ENCODE peak calls at places on chromosomes 16 and 17, in seven cellular contexts. One of them, this sample, is unnamed.

GRCh38 chr17:39626671-39627169 is at the start of gene PPP1R1B:
- DNase-seq in heart right ventricle: no peak
- DNase-seq in upper lobe of right lung: no peak
- DNase-seq in esophagus muscularis mucosa: no peak
- DNase-seq in fibroblast of lung: no peak
- DNase-seq in tibial artery: no peak
- DNase-seq in left ventricle myocardium inferior: no peak
- DNase-seq in this sample: no peak

GRCh38 chr17:32971171-32971570 is 20.5 kb upstream of the SPACA3 start:
- DNase-seq in heart right ventricle: no peak
- DNase-seq in upper lobe of right lung: no peak
- DNase-seq in esophagus muscularis mucosa: no peak
- DNase-seq in fibroblast of lung: no peak
- DNase-seq in tibial artery: no peak
- DNase-seq in left ventricle myocardium inferior: no peak
- DNase-seq in this sample: no peak

GRCh38 chr16:66515543-66516171 is 34.3 kb downstream of the TK2 start:
- DNase-seq in heart right ventricle: no peak
- DNase-seq in upper lobe of right lung: no peak
- DNase-seq in esophagus muscularis mucosa: no peak
- DNase-seq in fibroblast of lung: peak; percentile 45
- DNase-seq in tibial artery: peak; percentile 83
- DNase-seq in left ventricle myocardium inferior: no peak
- DNase-seq in this sample: no peak

GRCh38 chr17:38701504-38702165 is 3.4 kb upstream of the MLLT6 start:
- DNase-seq in heart right ventricle: no peak
- DNase-seq in upper lobe of right lung: no peak
- DNase-seq in esophagus muscularis mucosa: no peak
- DNase-seq in fibroblast of lung: no peak
- DNase-seq in tibial artery: no peak
- DNase-seq in left ventricle myocardium inferior: no peak
- DNase-seq in this sample: no peak

GRCh38 chr17:34542700-34543336 is 36.6 kb upstream of the TMEM132E start:
- DNase-seq in heart right ventricle: no peak
- DNase-seq in upper lobe of right lung: no peak
- DNase-seq in esophagus muscularis mucosa: no peak
- DNase-seq in fibroblast of lung: peak; percentile 26
- DNase-seq in tibial artery: no peak
- DNase-seq in left ventricle myocardium inferior: no peak
- DNase-seq in this sample: peak; percentile 52

GRCh38 chr16:58299757-58300349 is 5.0 kb upstream of the PRSS54 start:
- DNase-seq in heart right ventricle: no peak
- DNase-seq in upper lobe of right lung: no peak
- DNase-seq in esophagus muscularis mucosa: no peak
- DNase-seq in fibroblast of lung: peak; percentile 16
- DNase-seq in tibial artery: no peak
- DNase-seq in left ventricle myocardium inferior: no peak
- DNase-seq in this sample: no peak

GRCh38 chr17:31373150-31374082 is 18.1 kb upstream of the RAB11FIP4 start:
- DNase-seq in heart right ventricle: no peak
- DNase-seq in upper lobe of right lung: no peak
- DNase-seq in esophagus muscularis mucosa: no peak
- DNase-seq in fibroblast of lung: peak; percentile 81
- DNase-seq in tibial artery: no peak
- DNase-seq in left ventricle myocardium inferior: no peak
- DNase-seq in this sample: no peak

GRCh38 chr16:59543641-59544040 is 809.5 kb upstream of the GOT2 start:
- DNase-seq in heart right ventricle: no peak
- DNase-seq in upper lobe of right lung: no peak
- DNase-seq in esophagus muscularis mucosa: no peak
- DNase-seq in fibroblast of lung: peak; percentile 11
- DNase-seq in tibial artery: no peak
- DNase-seq in left ventricle myocardium inferior: no peak
- DNase-seq in this sample: no peak

GRCh38 chr16:30085247-30085646 is 6.5 kb downstream of the TBX6 start:
- DNase-seq in heart right ventricle: no peak
- DNase-seq in upper lobe of right lung: no peak
- DNase-seq in esophagus muscularis mucosa: no peak
- DNase-seq in fibroblast of lung: no peak
- DNase-seq in tibial artery: no peak
- DNase-seq in left ventricle myocardium inferior: no peak
- DNase-seq in this sample: no peak

GRCh38 chr16:12186774-12187335 is 210.3 kb downstream of the SNX29 start:
- DNase-seq in heart right ventricle: no peak
- DNase-seq in upper lobe of right lung: no peak
- DNase-seq in esophagus muscularis mucosa: no peak
- DNase-seq in fibroblast of lung: peak; percentile 44
- DNase-seq in tibial artery: no peak
- DNase-seq in left ventricle myocardium inferior: no peak
- DNase-seq in this sample: no peak

GRCh38 chr16:89455178-89455577 is 35.2 kb downstream of the ANKRD11 start:
- DNase-seq in heart right ventricle: no peak
- DNase-seq in upper lobe of right lung: no peak
- DNase-seq in esophagus muscularis mucosa: no peak
- DNase-seq in fibroblast of lung: no peak
- DNase-seq in tibial artery: no peak
- DNase-seq in left ventricle myocardium inferior: no peak
- DNase-seq in this sample: no peak

GRCh38 chr17:64061157-64061898 is 40.9 kb upstream of the ICAM2 start:
- DNase-seq in heart right ventricle: no peak
- DNase-seq in upper lobe of right lung: no peak
- DNase-seq in esophagus muscularis mucosa: no peak
- DNase-seq in fibroblast of lung: no peak
- DNase-seq in tibial artery: no peak
- DNase-seq in left ventricle myocardium inferior: no peak
- DNase-seq in this sample: no peak

GRCh38 chr16:47388705-47389104 is 72.2 kb downstream of the ITFG1 start:
- DNase-seq in heart right ventricle: no peak
- DNase-seq in upper lobe of right lung: no peak
- DNase-seq in esophagus muscularis mucosa: no peak
- DNase-seq in fibroblast of lung: no peak
- DNase-seq in tibial artery: no peak
- DNase-seq in left ventricle myocardium inferior: no peak
- DNase-seq in this sample: no peak

GRCh38 chr16:31177136-31177535 is 2.8 kb upstream of the FUS start:
- DNase-seq in heart right ventricle: no peak
- DNase-seq in upper lobe of right lung: peak; percentile 68
- DNase-seq in esophagus muscularis mucosa: no peak
- DNase-seq in fibroblast of lung: peak; percentile 31
- DNase-seq in tibial artery: no peak
- DNase-seq in left ventricle myocardium inferior: no peak
- DNase-seq in this sample: peak; percentile 51

GRCh38 chr17:2549392-2550211 is 37.9 kb upstream of the METTL16 start:
- DNase-seq in heart right ventricle: no peak
- DNase-seq in upper lobe of right lung: no peak
- DNase-seq in esophagus muscularis mucosa: no peak
- DNase-seq in fibroblast of lung: no peak
- DNase-seq in tibial artery: no peak
- DNase-seq in left ventricle myocardium inferior: no peak
- DNase-seq in this sample: no peak

GRCh38 chr16:1534021-1535020 is 855 bp downstream of the TMEM204 start:
- DNase-seq in heart right ventricle: peak; percentile 40
- DNase-seq in upper lobe of right lung: no peak
- DNase-seq in esophagus muscularis mucosa: no peak
- DNase-seq in fibroblast of lung: peak; percentile 13
- DNase-seq in tibial artery: no peak
- DNase-seq in left ventricle myocardium inferior: no peak
- DNase-seq in this sample: no peak

GRCh38 chr17:27466748-27467375 is 10.6 kb downstream of the KSR1 start:
- DNase-seq in heart right ventricle: no peak
- DNase-seq in upper lobe of right lung: peak; percentile 73
- DNase-seq in esophagus muscularis mucosa: no peak
- DNase-seq in fibroblast of lung: no peak
- DNase-seq in tibial artery: no peak
- DNase-seq in left ventricle myocardium inferior: no peak
- DNase-seq in this sample: peak; percentile 63

GRCh38 chr16:75580-76501 is 2.2 kb upstream of the MPG start:
- DNase-seq in heart right ventricle: peak; percentile 84
- DNase-seq in upper lobe of right lung: peak; percentile 87
- DNase-seq in esophagus muscularis mucosa: no peak
- DNase-seq in fibroblast of lung: peak; percentile 93
- DNase-seq in tibial artery: peak; percentile 93
- DNase-seq in left ventricle myocardium inferior: peak; percentile 88
- DNase-seq in this sample: peak; percentile 84

GRCh38 chr16:49643429-49644142 is 212.3 kb downstream of the ZNF423 start:
- DNase-seq in heart right ventricle: no peak
- DNase-seq in upper lobe of right lung: no peak
- DNase-seq in esophagus muscularis mucosa: no peak
- DNase-seq in fibroblast of lung: peak; percentile 74
- DNase-seq in tibial artery: no peak
- DNase-seq in left ventricle myocardium inferior: no peak
- DNase-seq in this sample: no peak

GRCh38 chr16:13324861-13325260 is 423.5 kb downstream of the SHISA9 start:
- DNase-seq in heart right ventricle: no peak
- DNase-seq in upper lobe of right lung: no peak
- DNase-seq in esophagus muscularis mucosa: no peak
- DNase-seq in fibroblast of lung: no peak
- DNase-seq in tibial artery: no peak
- DNase-seq in left ventricle myocardium inferior: no peak
- DNase-seq in this sample: no peak

GRCh38 chr16:65070831-65071230 is 51.0 kb downstream of the CDH11 start:
- DNase-seq in heart right ventricle: peak; percentile 21
- DNase-seq in upper lobe of right lung: no peak
- DNase-seq in esophagus muscularis mucosa: peak; percentile 92
- DNase-seq in fibroblast of lung: peak; percentile 98
- DNase-seq in tibial artery: peak; percentile 83
- DNase-seq in left ventricle myocardium inferior: peak; percentile 58
- DNase-seq in this sample: no peak

GRCh38 chr16:23801387-23801786 is 34.4 kb upstream of the PRKCB start:
- DNase-seq in heart right ventricle: peak; percentile 67
- DNase-seq in upper lobe of right lung: peak; percentile 86
- DNase-seq in esophagus muscularis mucosa: no peak
- DNase-seq in fibroblast of lung: peak; percentile 61
- DNase-seq in tibial artery: peak; percentile 80
- DNase-seq in left ventricle myocardium inferior: peak; percentile 64
- DNase-seq in this sample: peak; percentile 79

GRCh38 chr17:47694018-47694817 is at the start of gene TBKBP1:
- DNase-seq in heart right ventricle: peak; percentile 65
- DNase-seq in upper lobe of right lung: peak; percentile 77
- DNase-seq in esophagus muscularis mucosa: no peak
- DNase-seq in fibroblast of lung: peak; percentile 77
- DNase-seq in tibial artery: peak; percentile 76
- DNase-seq in left ventricle myocardium inferior: peak; percentile 47
- DNase-seq in this sample: peak; percentile 66

DNA sequence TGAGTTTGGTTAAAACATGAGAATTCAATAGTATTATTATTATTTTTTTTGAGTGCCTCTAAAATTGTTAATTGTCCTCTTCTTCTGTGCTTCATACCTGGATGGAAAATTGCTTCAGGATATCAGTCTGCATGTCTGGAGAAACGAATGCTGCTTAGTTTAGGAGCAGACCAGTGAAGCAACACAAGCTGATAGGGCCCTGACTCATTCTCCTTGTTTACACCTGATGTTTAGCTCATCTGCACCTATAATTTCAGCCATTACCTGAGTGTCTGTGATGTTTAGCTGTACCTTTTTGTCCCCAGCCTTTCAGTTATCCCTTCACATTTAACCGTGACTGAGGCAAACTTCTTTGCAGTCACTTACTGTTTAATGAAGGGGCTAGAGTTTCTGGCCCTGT is 14.8 kb downstream of the SNTB2 start:
- DNase-seq in heart right ventricle: no peak
- DNase-seq in upper lobe of right lung: no peak
- DNase-seq in esophagus muscularis mucosa: no peak
- DNase-seq in fibroblast of lung: no peak
- DNase-seq in tibial artery: no peak
- DNase-seq in left ventricle myocardium inferior: no peak
- DNase-seq in this sample: no peak
- H3K4me1 ChIP-seq in heart right ventricle: peaks cover 25% of the 10 kb centered on the region
- H3K4me1 ChIP-seq in upper lobe of right lung: peaks cover 27% of the 10 kb centered on the region
- H3K4me1 ChIP-seq in esophagus muscularis mucosa: peaks cover 79% of the 10 kb centered on the region
- H3K4me1 ChIP-seq in fibroblast of lung: peaks cover 3% of the 10 kb centered on the region
- H3K4me1 ChIP-seq in tibial artery: peaks cover 10% of the 10 kb centered on the region
- H3K4me1 ChIP-seq in left ventricle myocardium inferior: peaks cover 23% of the 10 kb centered on the region
- H3K4me1 ChIP-seq in this sample: peaks cover 34% of the 10 kb centered on the region

DNA sequence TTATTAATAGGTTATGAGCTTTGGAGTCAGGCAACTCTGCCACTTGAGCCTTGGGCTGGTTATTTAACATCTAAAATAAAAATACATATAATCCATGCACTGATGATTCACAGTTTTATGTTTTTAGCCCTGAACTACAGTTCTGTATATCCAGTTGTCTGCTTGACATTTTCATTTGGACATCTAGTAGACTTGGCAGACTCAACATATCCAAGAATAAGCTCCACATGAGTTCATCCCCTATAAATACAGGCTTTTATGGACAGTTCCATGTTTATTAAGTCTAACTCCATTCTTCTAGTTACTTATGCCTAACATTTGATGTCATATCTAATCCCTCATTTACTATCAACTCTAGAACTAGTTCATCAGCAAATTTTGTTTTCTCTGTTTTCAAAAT is 174.2 kb downstream of the KIF2B start:
- DNase-seq in heart right ventricle: no peak
- DNase-seq in upper lobe of right lung: no peak
- DNase-seq in esophagus muscularis mucosa: no peak
- DNase-seq in fibroblast of lung: no peak
- DNase-seq in tibial artery: no peak
- DNase-seq in left ventricle myocardium inferior: no peak
- DNase-seq in this sample: no peak
- H3K9me3 ChIP-seq in heart right ventricle: no peaks in the 10 kb centered on the region
- H3K9me3 ChIP-seq in upper lobe of right lung: no peaks in the 10 kb centered on the region
- H3K9me3 ChIP-seq in esophagus muscularis mucosa: no peaks in the 10 kb centered on the region
- H3K9me3 ChIP-seq in fibroblast of lung: no peaks in the 10 kb centered on the region
- H3K9me3 ChIP-seq in tibial artery: no peaks in the 10 kb centered on the region
- H3K9me3 ChIP-seq in left ventricle myocardium inferior: no peaks in the 10 kb centered on the region
- H3K9me3 ChIP-seq in this sample: no peaks in the 10 kb centered on the region

GRCh38 chr17:44354582-44355309 is 8.9 kb downstream of the FAM171A2 start:
- DNase-seq in heart right ventricle: peak; percentile 70
- DNase-seq in upper lobe of right lung: peak; percentile 73
- DNase-seq in esophagus muscularis mucosa: no peak
- DNase-seq in fibroblast of lung: no peak
- DNase-seq in tibial artery: no peak
- DNase-seq in left ventricle myocardium inferior: peak; percentile 60
- DNase-seq in this sample: no peak
- TF ChIP-seq CTCF in heart right ventricle: peak; percentile 38
- TF ChIP-seq CTCF in upper lobe of right lung: peak; percentile 20
- TF ChIP-seq CTCF in esophagus muscularis mucosa: no peak
- TF ChIP-seq CTCF in fibroblast of lung: no peak
- TF ChIP-seq CTCF in tibial artery: no peak
- TF ChIP-seq CTCF in left ventricle myocardium inferior: peak; percentile 55
- TF ChIP-seq CTCF in this sample: peak; percentile 17

GRCh38 chr17:58335061-58335731 is 6.6 kb upstream of the TSPOAP1 start:
- DNase-seq in heart right ventricle: no peak
- DNase-seq in upper lobe of right lung: peak; percentile 66
- DNase-seq in esophagus muscularis mucosa: no peak
- DNase-seq in fibroblast of lung: no peak
- DNase-seq in tibial artery: no peak
- DNase-seq in left ventricle myocardium inferior: no peak
- DNase-seq in this sample: peak; percentile 60

GRCh38 chr17:58333396-58334207 is 5.0 kb upstream of the TSPOAP1 start:
- DNase-seq in heart right ventricle: no peak
- DNase-seq in upper lobe of right lung: peak; percentile 20
- DNase-seq in esophagus muscularis mucosa: no peak
- DNase-seq in fibroblast of lung: no peak
- DNase-seq in tibial artery: no peak
- DNase-seq in left ventricle myocardium inferior: no peak
- DNase-seq in this sample: peak; percentile 19

GRCh38 chr17:58332720-58333395 is 4.3 kb upstream of the TSPOAP1 start:
- DNase-seq in heart right ventricle: no peak
- DNase-seq in upper lobe of right lung: peak; percentile 67
- DNase-seq in esophagus muscularis mucosa: no peak
- DNase-seq in fibroblast of lung: no peak
- DNase-seq in tibial artery: no peak
- DNase-seq in left ventricle myocardium inferior: peak; percentile 14
- DNase-seq in this sample: no peak

GRCh38 chr17:58335779-58336455 is 7.3 kb upstream of the TSPOAP1 start:
- DNase-seq in heart right ventricle: no peak
- DNase-seq in upper lobe of right lung: peak; percentile 61
- DNase-seq in esophagus muscularis mucosa: no peak
- DNase-seq in fibroblast of lung: no peak
- DNase-seq in tibial artery: no peak
- DNase-seq in left ventricle myocardium inferior: no peak
- DNase-seq in this sample: peak; percentile 57

GRCh38 chr17:58334661-58335060 is 6.1 kb upstream of the TSPOAP1 start:
- DNase-seq in heart right ventricle: no peak
- DNase-seq in upper lobe of right lung: no peak
- DNase-seq in esophagus muscularis mucosa: no peak
- DNase-seq in fibroblast of lung: no peak
- DNase-seq in tibial artery: no peak
- DNase-seq in left ventricle myocardium inferior: no peak
- DNase-seq in this sample: peak; percentile 41
- H3K4me1 ChIP-seq in heart right ventricle: peaks cover 21% of the 10 kb centered on the region
- H3K4me1 ChIP-seq in upper lobe of right lung: peaks cover 42% of the 10 kb centered on the region
- H3K4me1 ChIP-seq in esophagus muscularis mucosa: peaks cover 51% of the 10 kb centered on the region
- H3K4me1 ChIP-seq in fibroblast of lung: peaks cover 33% of the 10 kb centered on the region
- H3K4me1 ChIP-seq in tibial artery: peaks cover 6% of the 10 kb centered on the region
- H3K4me1 ChIP-seq in left ventricle myocardium inferior: peaks cover 16% of the 10 kb centered on the region
- H3K4me1 ChIP-seq in this sample: peaks cover 58% of the 10 kb centered on the region